ENCODE peak calls at places on chromosomes 3 and 15, in seven cellular contexts. I is stimulated activated CD8-positive, alpha-beta memory T cell treated with anti-CD3 and anti-CD28 coated beads, Interleukin-15, amount 100 ng/mL, for 4 hours; Q is A549; E is T follicular helper cell; B is Kasumi-1; G is mucosa of gallbladder; H is HFF-Myc. S is an unnamed sample.

GRCh38 chr15:81608309-81608829 is 234.4 kb upstream of the TMC3 start:
- DNase-seq in I (no peak), Q (no peak), E (no peak), B (no peak), G (no peak), H (no peak), S (no peak)

GRCh38 chr15:85044251-85044853 is 62.7 kb downstream of the PDE8A start:
- DNase-seq in I (no peak), Q (peak), E (peak), B (peak), G (peak), H (peak), S (peak)

GRCh38 chr15:50187997-50188396 is 6.0 kb downstream of the SLC27A2 start:
- DNase-seq in I (no peak), Q (no peak), E (no peak), B (no peak), G (no peak), H (no peak), S (no peak)

GRCh38 chr3:168024537-168024941 is 71.2 kb downstream of the GOLIM4 start:
- DNase-seq in I (no peak), Q (no peak), E (no peak), B (peak), G (no peak), H (peak), S (peak)

GRCh38 chr3:98731720-98732238 is 31.4 kb upstream of the ST3GAL6 start:
- DNase-seq in I (no peak), Q (no peak), E (no peak), B (peak), G (no peak), H (no peak), S (no peak)

GRCh38 chr3:136353461-136353860 is 103.3 kb downstream of the PCCB start:
- DNase-seq in I (no peak), Q (no peak), E (no peak), B (no peak), G (no peak), H (no peak), S (no peak)

GRCh38 chr3:184652465-184652864 is 59.4 kb downstream of the MAGEF1 start:
- DNase-seq in I (no peak), Q (no peak), E (no peak), B (peak), G (no peak), H (no peak), S (no peak)

GRCh38 chr15:47756872-47757271 is 39.6 kb downstream of the SEMA6D start:
- DNase-seq in I (no peak), Q (no peak), E (no peak), B (no peak), G (no peak), H (peak), S (peak)

GRCh38 chr3:12484983-12485327 is 675 bp downstream of the TSEN2 start:
- DNase-seq in I (no peak), Q (no peak), E (no peak), B (no peak), G (no peak), H (no peak), S (no peak)

GRCh38 chr15:67873777-67874176 is 33.9 kb upstream of the RNU6-1 start:
- DNase-seq in I (no peak), Q (no peak), E (no peak), B (no peak), G (no peak), H (no peak), S (no peak)

GRCh38 chr3:94293793-94294195 is 230.9 kb downstream of the NSUN3 start:
- DNase-seq in I (no peak), Q (no peak), E (no peak), B (no peak), G (no peak), H (no peak), S (peak)

GRCh38 chr3:44337253-44337652 is 1.3 kb upstream of the TCAIM start:
- DNase-seq in I (no peak), Q (no peak), E (no peak), B (no peak), G (no peak), H (no peak), S (peak)

GRCh38 chr15:77028451-77029165 is 33.7 kb downstream of the PSTPIP1 start:
- DNase-seq in I (no peak), Q (no peak), E (no peak), B (no peak), G (no peak), H (no peak), S (no peak)

GRCh38 chr3:25094932-25095690 is 333.0 kb upstream of the RARB start:
- DNase-seq in I (no peak), Q (no peak), E (no peak), B (no peak), G (no peak), H (no peak), S (no peak)